ENCODE peak calls at places on chromosomes 2 and 18, in nine cellular contexts. E, N, W, B, Z, M, O, I and Y are unnamed samples.

GRCh38 chr18:37742436-37742835 is 176.8 kb upstream of the CELF4 start:
- DNase-seq in E (no peak), N (peak; percentile 56), W (no peak), B (no peak), Z (no peak), M (no peak), O (no peak), I (no peak), Y (no peak)

GRCh38 chr2:147204102-147204501 is 640.7 kb upstream of the ACVR2A start:
- DNase-seq in E (no peak), N (no peak), W (no peak), B (no peak), Z (no peak), M (peak; percentile 1), O (peak; percentile 35), I (peak; percentile 97), Y (no peak)

GRCh38 chr18:49668583-49669290 is 106.9 kb downstream of the LIPG start:
- DNase-seq in E (no peak), N (peak; percentile 25), W (no peak), B (no peak), Z (no peak), M (no peak), O (no peak), I (peak; percentile 72), Y (peak; percentile 61)

GRCh38 chr2:233289590-233290424 is 17.8 kb upstream of the SAG start:
- DNase-seq in E (no peak), N (no peak), W (no peak), B (no peak), Z (no peak), M (no peak), O (no peak), I (no peak), Y (no peak)

GRCh38 chr2:16487686-16488085 is 177.9 kb downstream of the CYRIA start:
- DNase-seq in E (no peak), N (peak; percentile 39), W (no peak), B (no peak), Z (peak; percentile 46), M (peak; percentile 13), O (peak; percentile 43), I (peak; percentile 4), Y (peak; percentile 66)

GRCh38 chr18:36501100-36501499 is 203.6 kb downstream of the FHOD3 start:
- DNase-seq in E (no peak), N (no peak), W (no peak), B (no peak), Z (no peak), M (no peak), O (no peak), I (no peak), Y (no peak)

GRCh38 chr2:18500333-18500732 is 60.1 kb downstream of the RDH14 start:
- DNase-seq in E (no peak), N (no peak), W (no peak), B (no peak), Z (no peak), M (peak; percentile 89), O (no peak), I (peak; percentile 79), Y (no peak)

GRCh38 chr2:30757737-30758136 is 49.5 kb downstream of the CAPN13 start:
- DNase-seq in E (no peak), N (no peak), W (no peak), B (no peak), Z (no peak), M (no peak), O (no peak), I (no peak), Y (no peak)

GRCh38 chr2:28810384-28811285 is at the start of gene SPDYA:
- DNase-seq in E (no peak), N (peak; percentile 93), W (no peak), B (peak; percentile 34), Z (peak; percentile 73), M (peak; percentile 36), O (no peak), I (peak; percentile 67), Y (peak; percentile 88)

GRCh38 chr2:28348149-28348567 is 44.5 kb upstream of the FOSL2 start:
- DNase-seq in E (no peak), N (no peak), W (no peak), B (no peak), Z (no peak), M (no peak), O (no peak), I (no peak), Y (no peak)

GRCh38 chr2:26470601-26471260 is 7.2 kb downstream of the OTOF start:
- DNase-seq in E (no peak), N (no peak), W (no peak), B (no peak), Z (no peak), M (no peak), O (no peak), I (no peak), Y (no peak)

GRCh38 chr2:46097714-46098480 is 199.3 kb upstream of the EPAS1 start:
- DNase-seq in E (no peak), N (no peak), W (peak; percentile 24), B (no peak), Z (peak; percentile 96), M (peak; percentile 100), O (peak; percentile 95), I (peak; percentile 99), Y (peak; percentile 81)

GRCh38 chr2:100881629-100882028 is 61.7 kb downstream of the NPAS2 start:
- DNase-seq in E (no peak), N (no peak), W (no peak), B (no peak), Z (no peak), M (no peak), O (no peak), I (no peak), Y (no peak)

GRCh38 chr2:110157153-110157793 is 41.7 kb upstream of the MALL start:
- DNase-seq in E (peak; percentile 8), N (peak; percentile 55), W (peak; percentile 66), B (no peak), Z (peak; percentile 78), M (peak; percentile 77), O (peak; percentile 58), I (peak; percentile 62), Y (peak; percentile 66)

GRCh38 chr2:175251425-175252041 is 70.0 kb upstream of the ATP5MC3 start:
- DNase-seq in E (no peak), N (peak; percentile 69), W (peak; percentile 24), B (no peak), Z (peak; percentile 48), M (peak; percentile 40), O (peak; percentile 47), I (peak; percentile 17), Y (peak; percentile 57)

GRCh38 chr2:222862068-222862914 is 1.5 kb downstream of the ACSL3 start:
- DNase-seq in E (no peak), N (no peak), W (no peak), B (no peak), Z (no peak), M (peak; percentile 62), O (peak; percentile 51), I (peak; percentile 57), Y (peak; percentile 62)

GRCh38 chr2:109005686-109006204 is 16.7 kb upstream of the EDAR start:
- DNase-seq in E (no peak), N (no peak), W (no peak), B (no peak), Z (no peak), M (no peak), O (no peak), I (peak; percentile 49), Y (no peak)

GRCh38 chr2:219727771-219728429 is 100.5 kb downstream of the SLC4A3 start:
- DNase-seq in E (no peak), N (no peak), W (no peak), B (no peak), Z (no peak), M (no peak), O (no peak), I (no peak), Y (peak; percentile 14)

GRCh38 chr2:238587776-238588660 is 161.3 kb downstream of the ASB1 start:
- DNase-seq in E (no peak), N (no peak), W (no peak), B (no peak), Z (no peak), M (no peak), O (no peak), I (no peak), Y (peak; percentile 2)

GRCh38 chr18:78526923-78527775 is 452.5 kb upstream of the SALL3 start:
- DNase-seq in E (no peak), N (peak; percentile 9), W (no peak), B (no peak), Z (no peak), M (no peak), O (no peak), I (no peak), Y (no peak)

GRCh38 chr2:30208453-30208852 is 22.9 kb upstream of the LBH start:
- DNase-seq in E (no peak), N (peak; percentile 92), W (peak; percentile 47), B (peak; percentile 77), Z (peak; percentile 69), M (peak; percentile 82), O (peak; percentile 56), I (peak; percentile 65), Y (peak; percentile 86)

GRCh38 chr2:109560265-109560664 is 53.5 kb downstream of the SEPTIN10 start:
- DNase-seq in E (no peak), N (no peak), W (no peak), B (no peak), Z (peak; percentile 33), M (peak; percentile 61), O (peak; percentile 46), I (peak; percentile 62), Y (no peak)

GRCh38 chr18:12056884-12057402 is 36.7 kb upstream of the ANKRD62 start:
- DNase-seq in E (no peak), N (no peak), W (no peak), B (no peak), Z (no peak), M (no peak), O (no peak), I (no peak), Y (no peak)
- H3K4me1 ChIP-seq in E (peaks cover 5% of the 10 kb centered on the region), N (no peaks in the 10 kb centered on the region), W (peaks cover 15% of the 10 kb centered on the region), B (no peaks in the 10 kb centered on the region), Z (no peaks in the 10 kb centered on the region), M (peaks cover 2% of the 10 kb centered on the region), O (no peaks in the 10 kb centered on the region), I (no peaks in the 10 kb centered on the region), Y (no peaks in the 10 kb centered on the region)

GRCh38 chr18:12750076-12750707 is 47.4 kb downstream of the PSMG2 start:
- DNase-seq in E (peak; percentile 23), N (no peak), W (no peak), B (no peak), Z (no peak), M (no peak), O (no peak), I (peak; percentile 39), Y (no peak)
- H3K36me3 ChIP-seq in E (no peaks in the 10 kb centered on the region), N (no peaks in the 10 kb centered on the region), W (no peaks in the 10 kb centered on the region), B (no peaks in the 10 kb centered on the region), Z (no peaks in the 10 kb centered on the region), M (no peaks in the 10 kb centered on the region), O (no peaks in the 10 kb centered on the region), I (no peaks in the 10 kb centered on the region), Y (no peaks in the 10 kb centered on the region)

DNA sequence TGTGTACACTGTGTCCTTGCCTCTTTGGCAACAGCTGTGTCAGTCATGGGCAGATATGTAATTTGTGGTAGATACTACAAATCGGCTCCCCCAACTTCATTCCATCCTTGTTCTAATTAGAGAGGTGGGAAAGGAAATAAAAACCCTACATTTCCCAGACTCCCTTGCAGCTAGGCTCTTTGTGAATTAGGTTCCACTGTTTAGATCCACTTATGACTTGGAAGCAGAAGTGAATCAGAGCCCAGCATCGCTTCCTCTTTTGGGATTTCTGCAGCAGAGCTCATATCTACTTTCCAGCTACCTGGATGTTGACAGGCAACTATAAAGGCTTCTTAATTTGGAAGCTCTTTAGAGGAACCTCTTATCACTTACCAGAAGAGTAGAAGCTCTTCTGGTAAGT is 34.1 kb upstream of the NARS1 start:
- DNase-seq in E (no peak), N (no peak), W (no peak), B (no peak), Z (no peak), M (no peak), O (no peak), I (no peak), Y (no peak)
- H4K20me1 ChIP-seq in E (no peaks in the 10 kb centered on the region), N (no peaks in the 10 kb centered on the region), W (no peaks in the 10 kb centered on the region), B (no peaks in the 10 kb centered on the region), Z (no peaks in the 10 kb centered on the region), M (peaks cover 7% of the 10 kb centered on the region), O (no peaks in the 10 kb centered on the region), I (no peaks in the 10 kb centered on the region), Y (no peaks in the 10 kb centered on the region)

GRCh38 chr2:209681201-209681735 is 90.4 kb upstream of the UNC80 start:
- DNase-seq in E (no peak), N (no peak), W (no peak), B (no peak), Z (no peak), M (no peak), O (no peak), I (no peak), Y (no peak)
- H3K4me1 ChIP-seq in E (no peaks in the 10 kb centered on the region), N (no peaks in the 10 kb centered on the region), W (no peaks in the 10 kb centered on the region), B (no peaks in the 10 kb centered on the region), Z (no peaks in the 10 kb centered on the region), M (no peaks in the 10 kb centered on the region), O (no peaks in the 10 kb centered on the region), I (no peaks in the 10 kb centered on the region), Y (no peaks in the 10 kb centered on the region)